ENCODE peak calls at places on chromosomes 4 and X, in four cellular contexts. One of them, this sample, is unnamed.

GRCh38 chr4:10734697-10735096 is 50.1 kb upstream of the CLNK start:
- DNase-seq in Right ventricle myocardium inferior: no peak
- DNase-seq in activated naive CD8-positive, alpha-beta T cell treated with anti-CD3 and anti-CD28 coated beads for 36 hours: no peak
- DNase-seq in Calu3: no peak
- DNase-seq in this sample: no peak

GRCh38 chr4:152240232-152240631 is 295.7 kb downstream of the FBXW7 start:
- DNase-seq in Right ventricle myocardium inferior: no peak
- DNase-seq in activated naive CD8-positive, alpha-beta T cell treated with anti-CD3 and anti-CD28 coated beads for 36 hours: no peak
- DNase-seq in Calu3: no peak
- DNase-seq in this sample: no peak

GRCh38 chr4:156322592-156322991 is 368.9 kb upstream of the CTSO start:
- DNase-seq in Right ventricle myocardium inferior: no peak
- DNase-seq in activated naive CD8-positive, alpha-beta T cell treated with anti-CD3 and anti-CD28 coated beads for 36 hours: no peak
- DNase-seq in Calu3: no peak
- DNase-seq in this sample: no peak

GRCh38 chr4:72631296-72631695 is 62.3 kb upstream of the ADAMTS3 start:
- DNase-seq in Right ventricle myocardium inferior: peak; percentile 57
- DNase-seq in activated naive CD8-positive, alpha-beta T cell treated with anti-CD3 and anti-CD28 coated beads for 36 hours: no peak
- DNase-seq in Calu3: no peak
- DNase-seq in this sample: no peak

GRCh38 chrX:13170966-13171558 is 126.6 kb upstream of the FAM9C start:
- DNase-seq in Right ventricle myocardium inferior: no peak
- DNase-seq in activated naive CD8-positive, alpha-beta T cell treated with anti-CD3 and anti-CD28 coated beads for 36 hours: no peak
- DNase-seq in Calu3: no peak
- DNase-seq in this sample: no peak

GRCh38 chrX:130606415-130606814 is 204.6 kb downstream of the RBMX2 start:
- DNase-seq in Right ventricle myocardium inferior: no peak
- DNase-seq in activated naive CD8-positive, alpha-beta T cell treated with anti-CD3 and anti-CD28 coated beads for 36 hours: no peak
- DNase-seq in Calu3: no peak
- DNase-seq in this sample: no peak

GRCh38 chr4:26787461-26788340 is 72.9 kb upstream of the STIM2 start:
- DNase-seq in Right ventricle myocardium inferior: no peak
- DNase-seq in activated naive CD8-positive, alpha-beta T cell treated with anti-CD3 and anti-CD28 coated beads for 36 hours: peak; percentile 60
- DNase-seq in Calu3: peak; percentile 56
- DNase-seq in this sample: no peak

GRCh38 chr4:32440391-32440790 is 1720.2 kb downstream of the PCDH7 start:
- DNase-seq in Right ventricle myocardium inferior: no peak
- DNase-seq in activated naive CD8-positive, alpha-beta T cell treated with anti-CD3 and anti-CD28 coated beads for 36 hours: no peak
- DNase-seq in Calu3: no peak
- DNase-seq in this sample: no peak

GRCh38 chr4:110202024-110202423 is 3.6 kb upstream of the ELOVL6 start:
- DNase-seq in Right ventricle myocardium inferior: no peak
- DNase-seq in activated naive CD8-positive, alpha-beta T cell treated with anti-CD3 and anti-CD28 coated beads for 36 hours: no peak
- DNase-seq in Calu3: no peak
- DNase-seq in this sample: no peak

GRCh38 chrX:139738581-139738980 is 30.6 kb upstream of the MCF2 start:
- DNase-seq in Right ventricle myocardium inferior: no peak
- DNase-seq in activated naive CD8-positive, alpha-beta T cell treated with anti-CD3 and anti-CD28 coated beads for 36 hours: no peak
- DNase-seq in Calu3: no peak
- DNase-seq in this sample: no peak

GRCh38 chr4:183857040-183857439 is 48.1 kb upstream of the STOX2 start:
- DNase-seq in Right ventricle myocardium inferior: no peak
- DNase-seq in activated naive CD8-positive, alpha-beta T cell treated with anti-CD3 and anti-CD28 coated beads for 36 hours: no peak
- DNase-seq in Calu3: no peak
- DNase-seq in this sample: no peak

GRCh38 chr4:2268357-2269205 is 6.7 kb upstream of the MXD4 start:
- DNase-seq in Right ventricle myocardium inferior: peak; percentile 62
- DNase-seq in activated naive CD8-positive, alpha-beta T cell treated with anti-CD3 and anti-CD28 coated beads for 36 hours: no peak
- DNase-seq in Calu3: no peak
- DNase-seq in this sample: no peak

GRCh38 chr4:13126976-13127910 is 356.9 kb downstream of the RAB28 start:
- DNase-seq in Right ventricle myocardium inferior: no peak
- DNase-seq in activated naive CD8-positive, alpha-beta T cell treated with anti-CD3 and anti-CD28 coated beads for 36 hours: no peak
- DNase-seq in Calu3: no peak
- DNase-seq in this sample: no peak

GRCh38 chr4:170400346-170400745 is 310.6 kb upstream of the AADAT start:
- DNase-seq in Right ventricle myocardium inferior: no peak
- DNase-seq in activated naive CD8-positive, alpha-beta T cell treated with anti-CD3 and anti-CD28 coated beads for 36 hours: no peak
- DNase-seq in Calu3: no peak
- DNase-seq in this sample: no peak

GRCh38 chr4:152784490-152785195 is 4.9 kb downstream of the ARFIP1 start:
- DNase-seq in Right ventricle myocardium inferior: no peak
- DNase-seq in activated naive CD8-positive, alpha-beta T cell treated with anti-CD3 and anti-CD28 coated beads for 36 hours: no peak
- DNase-seq in Calu3: peak; percentile 5
- DNase-seq in this sample: no peak

GRCh38 chr4:107036602-107037151 is 564 bp upstream of the DKK2 start:
- DNase-seq in Right ventricle myocardium inferior: no peak
- DNase-seq in activated naive CD8-positive, alpha-beta T cell treated with anti-CD3 and anti-CD28 coated beads for 36 hours: no peak
- DNase-seq in Calu3: no peak
- DNase-seq in this sample: no peak

GRCh38 chr4:125739760-125740159 is 425.0 kb downstream of the FAT4 start:
- DNase-seq in Right ventricle myocardium inferior: no peak
- DNase-seq in activated naive CD8-positive, alpha-beta T cell treated with anti-CD3 and anti-CD28 coated beads for 36 hours: no peak
- DNase-seq in Calu3: no peak
- DNase-seq in this sample: no peak

GRCh38 chrX:1449581-1450149 is 3.0 kb downstream of the ASMTL start:
- DNase-seq in Right ventricle myocardium inferior: no peak
- DNase-seq in activated naive CD8-positive, alpha-beta T cell treated with anti-CD3 and anti-CD28 coated beads for 36 hours: no peak
- DNase-seq in Calu3: no peak
- DNase-seq in this sample: no peak

GRCh38 chrX:21958888-21959287 is 18.4 kb downstream of the SMS start:
- DNase-seq in Right ventricle myocardium inferior: no peak
- DNase-seq in activated naive CD8-positive, alpha-beta T cell treated with anti-CD3 and anti-CD28 coated beads for 36 hours: no peak
- DNase-seq in Calu3: no peak
- DNase-seq in this sample: no peak

GRCh38 chr4:29970626-29971025 is 749.5 kb upstream of the PCDH7 start:
- DNase-seq in Right ventricle myocardium inferior: no peak
- DNase-seq in activated naive CD8-positive, alpha-beta T cell treated with anti-CD3 and anti-CD28 coated beads for 36 hours: no peak
- DNase-seq in Calu3: no peak
- DNase-seq in this sample: no peak

GRCh38 chrX:16465081-16465876 is 184.7 kb upstream of the S100G start:
- DNase-seq in Right ventricle myocardium inferior: no peak
- DNase-seq in activated naive CD8-positive, alpha-beta T cell treated with anti-CD3 and anti-CD28 coated beads for 36 hours: no peak
- DNase-seq in Calu3: no peak
- DNase-seq in this sample: no peak

GRCh38 chrX:23660766-23661132 is 6.5 kb upstream of the PRDX4 start:
- DNase-seq in Right ventricle myocardium inferior: no peak
- DNase-seq in activated naive CD8-positive, alpha-beta T cell treated with anti-CD3 and anti-CD28 coated beads for 36 hours: no peak
- DNase-seq in Calu3: no peak
- DNase-seq in this sample: no peak

GRCh38 chr4:56641494-56642051 is 39.5 kb downstream of the HOPX start:
- DNase-seq in Right ventricle myocardium inferior: no peak
- DNase-seq in activated naive CD8-positive, alpha-beta T cell treated with anti-CD3 and anti-CD28 coated beads for 36 hours: no peak
- DNase-seq in Calu3: no peak
- DNase-seq in this sample: no peak